ENCODE peak calls at places on chromosomes 13 and 19, in five cellular contexts. O is choroid plexus epithelial cell, C is glutamatergic neuron, W is IMR-90, E is fibroblast of lung. B is an unnamed sample.

GRCh38 chr13:54637377-54637776 is 1608.8 kb downstream of the OLFM4 start:
- DNase-seq in E (peak), W (no peak), O (peak), C (no peak), B (no peak)

GRCh38 chr19:10143700-10144099 is 24.0 kb upstream of the EIF3G start:
- DNase-seq in O (no peak), E (no peak), C (no peak), W (no peak), B (no peak)

GRCh38 chr19:7426986-7427385 is 61.8 kb downstream of the PEX11G start:
- DNase-seq in C (no peak), E (no peak), W (no peak), O (no peak), B (no peak)

GRCh38 chr19:29917911-29918310 is 24.1 kb upstream of the URI1 start:
- DNase-seq in W (no peak), C (no peak), E (no peak), O (no peak), B (no peak)

GRCh38 chr13:101661839-101662238 is 209.4 kb downstream of the ITGBL1 start:
- DNase-seq in O (no peak), C (no peak), E (peak), W (no peak), B (no peak)

GRCh38 chr13:91960947-91961346 is 562.5 kb downstream of the GPC5 start:
- DNase-seq in O (no peak), E (no peak), C (no peak), W (no peak), B (no peak)

GRCh38 chr19:16895467-16896097 is 6.8 kb downstream of the F2RL3 start:
- DNase-seq in O (peak), C (peak), W (no peak), E (no peak), B (no peak)

GRCh38 chr19:3576696-3577443 is 4.1 kb downstream of the HMG20B start:
- DNase-seq in C (peak), O (peak), W (peak), E (peak), B (no peak)

GRCh38 chr19:4979211-4979807 is 10.4 kb downstream of the KDM4B start:
- DNase-seq in E (no peak), C (no peak), W (no peak), O (no peak), B (no peak)

GRCh38 chr13:73440296-73440895 is 381.6 kb downstream of the KLF5 start:
- DNase-seq in C (peak), W (no peak), E (no peak), O (peak), B (no peak)

GRCh38 chr19:53047379-53047778 is 2.8 kb downstream of the ERVV-2 start:
- DNase-seq in O (no peak), W (no peak), C (no peak), E (no peak), B (no peak)

GRCh38 chr13:50921706-50922105 is 12.1 kb downstream of the RNASEH2B start:
- DNase-seq in C (no peak), O (no peak), E (no peak), W (no peak), B (no peak)

GRCh38 chr13:98275711-98276171 is 98.7 kb upstream of the RNF113B start:
- DNase-seq in O (no peak), C (peak), E (no peak), W (no peak), B (no peak)

GRCh38 chr19:38993271-38993670 is 17.7 kb upstream of the FBXO17 start:
- DNase-seq in E (peak), O (peak), W (peak), C (no peak), B (no peak)

GRCh38 chr13:104984296-104984818 is 1551.1 kb downstream of the EFNB2 start:
- DNase-seq in C (no peak), W (peak), E (peak), O (peak), B (no peak)

GRCh38 chr19:32879741-32880140 is 10.2 kb upstream of the SLC7A9 start:
- DNase-seq in O (no peak), C (no peak), W (no peak), E (no peak), B (no peak)

GRCh38 chr19:38321646-38322323 is 2.1 kb downstream of the KCNK6 start:
- DNase-seq in O (peak), W (peak), C (no peak), E (peak), B (no peak)

GRCh38 chr13:24670927-24671326 is 9.3 kb upstream of the ATP12A start:
- DNase-seq in E (peak), O (peak), C (no peak), W (no peak), B (no peak)

GRCh38 chr19:42311612-42312160 is 1.4 kb upstream of the TMEM145 start:
- DNase-seq in E (no peak), O (no peak), W (no peak), C (no peak), B (no peak)

GRCh38 chr13:114311387-114311786 is 2.9 kb upstream of the CHAMP1 start:
- DNase-seq in O (no peak), E (no peak), W (no peak), C (no peak), B (no peak)

GRCh38 chr13:76378767-76379166 is 507.4 kb downstream of the KCTD12 start:
- DNase-seq in E (no peak), O (no peak), W (no peak), C (no peak), B (no peak)

GRCh38 chr13:75715598-75716523 is 79.7 kb downstream of the LMO7 start:
- DNase-seq in C (no peak), W (no peak), E (no peak), O (peak), B (no peak)

GRCh38 chr13:44759723-44760360 is 183.7 kb upstream of the TSC22D1 start:
- DNase-seq in O (peak), E (peak), W (peak), C (no peak), B (no peak)

GRCh38 chr13:94710881-94711560 is 1.3 kb downstream of the SOX21 start:
- DNase-seq in W (no peak), C (peak), E (no peak), O (no peak), B (no peak)

GRCh38 chr13:90032841-90033493 is 1314.5 kb upstream of the MIR17HG start:
- DNase-seq in E (no peak), O (no peak), W (no peak), C (no peak), B (no peak)

GRCh38 chr19:39405261-39405912 is 1.3 kb upstream of the ZFP36 start:
- DNase-seq in C (no peak), W (no peak), O (no peak), E (no peak), B (no peak)

GRCh38 chr19:29266001-29266400 is 53.0 kb upstream of the UQCRFS1 start:
- DNase-seq in W (no peak), E (no peak), C (no peak), O (no peak), B (no peak)

GRCh38 chr13:23378009-23378632 is 55.4 kb downstream of the SACS start:
- DNase-seq in W (peak), C (no peak), O (peak), E (peak), B (no peak)

GRCh38 chr13:107250626-107251025 is 682.7 kb upstream of the ARGLU1 start:
- DNase-seq in E (peak), C (no peak), O (no peak), W (peak), B (no peak)

GRCh38 chr19:50358483-50359431 is 6.7 kb downstream of the NAPSA start:
- DNase-seq in O (peak), E (peak), C (no peak), W (peak), B (no peak)

GRCh38 chr19:1451916-1452801 is 2.2 kb downstream of the APC2 start:
- DNase-seq in W (no peak), C (peak), O (no peak), E (no peak), B (no peak)

GRCh38 chr13:21338651-21339278 is 120.3 kb downstream of the ZDHHC20 start:
- DNase-seq in C (no peak), W (no peak), O (no peak), E (no peak), B (no peak)

GRCh38 chr19:5927439-5927821 is 13.4 kb downstream of the CAPS start:
- DNase-seq in O (no peak), E (no peak), W (no peak), C (no peak), B (no peak)

GRCh38 chr13:20360835-20361412 is 128.8 kb upstream of the GJB6 start:
- DNase-seq in W (no peak), O (no peak), C (no peak), E (peak), B (no peak)

GRCh38 chr19:21482863-21483276 is 22.5 kb upstream of the ZNF429 start:
- DNase-seq in W (no peak), O (peak), E (peak), C (peak), B (no peak)